ENCODE peak calls at places on chromosomes 7 and 10, in five cellular contexts. W, V, L, X and A are unnamed samples.

GRCh38 chr7:115340828-115341227 is 418.9 kb downstream of the MDFIC start:
- DNase-seq in W (no peak), V (no peak), L (peak), X (no peak), A (no peak)

GRCh38 chr7:126079581-126079980 is 1150.0 kb upstream of the POT1 start:
- DNase-seq in W (no peak), V (no peak), L (no peak), X (no peak), A (no peak)

GRCh38 chr10:95756061-95756751 is at the start of gene ENTPD1:
- DNase-seq in W (no peak), V (peak), L (no peak), X (peak), A (no peak)

GRCh38 chr7:78057571-78057970 is 259.0 kb downstream of the PHTF2 start:
- DNase-seq in W (no peak), V (no peak), L (no peak), X (no peak), A (no peak)

GRCh38 chr10:101071885-101072433 is 10.2 kb downstream of the KAZALD1 start:
- DNase-seq in W (no peak), V (no peak), L (no peak), X (no peak), A (no peak)

GRCh38 chr10:62655337-62655994 is 149.1 kb upstream of the ADO start:
- DNase-seq in W (no peak), V (no peak), L (no peak), X (no peak), A (no peak)

GRCh38 chr7:17369686-17370426 is 71.4 kb downstream of the AHR start:
- DNase-seq in W (no peak), V (no peak), L (no peak), X (no peak), A (no peak)

GRCh38 chr10:14052926-14053325 is 277.8 kb downstream of the FRMD4A start:
- DNase-seq in W (no peak), V (no peak), L (no peak), X (no peak), A (no peak)

GRCh38 chr10:79608505-79609375 is 2.0 kb upstream of the SFTPA1 start:
- DNase-seq in W (no peak), V (peak), L (no peak), X (peak), A (no peak)

GRCh38 chr7:76303829-76304505 is 1.5 kb downstream of the HSPB1 start:
- DNase-seq in W (no peak), V (no peak), L (no peak), X (no peak), A (no peak)

GRCh38 chr7:159136013-159136412 is 8.7 kb downstream of the VIPR2 start:
- DNase-seq in W (peak), V (no peak), L (no peak), X (no peak), A (no peak)

GRCh38 chr10:17366705-17367104 is 87.7 kb downstream of the ST8SIA6 start:
- DNase-seq in W (no peak), V (no peak), L (no peak), X (no peak), A (no peak)

GRCh38 chr7:14606101-14606500 is 296.4 kb downstream of the DGKB start:
- DNase-seq in W (no peak), V (peak), L (no peak), X (peak), A (no peak)

GRCh38 chr10:44965651-44966097 is 6.1 kb downstream of the RASSF4 start:
- DNase-seq in W (peak), V (peak), L (no peak), X (no peak), A (no peak)

GRCh38 chr7:29424295-29424983 is 139.2 kb upstream of the PRR15 start:
- DNase-seq in W (no peak), V (no peak), L (no peak), X (no peak), A (no peak)

GRCh38 chr10:6347391-6347951 is 144.7 kb downstream of the PFKFB3 start:
- DNase-seq in W (no peak), V (no peak), L (no peak), X (no peak), A (peak)

GRCh38 chr10:73478636-73479035 is 17.2 kb downstream of the PPP3CB start:
- DNase-seq in W (no peak), V (no peak), L (no peak), X (no peak), A (no peak)

GRCh38 chr7:92466682-92467081 is 11.1 kb downstream of the ERVW-1 start:
- DNase-seq in W (no peak), V (no peak), L (no peak), X (no peak), A (no peak)

GRCh38 chr7:55567495-55568070 is 4.7 kb downstream of the VOPP1 start:
- DNase-seq in W (no peak), V (no peak), L (no peak), X (no peak), A (no peak)

GRCh38 chr7:50262916-50263690 is 41.4 kb upstream of the IKZF1 start:
- DNase-seq in W (no peak), V (no peak), L (no peak), X (no peak), A (no peak)

GRCh38 chr7:78427209-78427608 is 628.6 kb downstream of the PHTF2 start:
- DNase-seq in W (no peak), V (no peak), L (no peak), X (no peak), A (no peak)

GRCh38 chr7:128859232-128860157 is 3.2 kb upstream of the ATP6V1F start:
- DNase-seq in W (no peak), V (no peak), L (no peak), X (no peak), A (no peak)

GRCh38 chr7:1693991-1694524 is 24.0 kb downstream of the ELFN1 start:
- DNase-seq in W (peak), V (peak), L (no peak), X (peak), A (peak)

GRCh38 chr10:25933653-25934608 is at the start of gene MYO3A:
- DNase-seq in W (peak), V (peak), L (no peak), X (peak), A (no peak)

GRCh38 chr7:124152859-124153692 is 120.2 kb upstream of the TMEM229A start:
- DNase-seq in W (no peak), V (peak), L (no peak), X (peak), A (no peak)

GRCh38 chr10:49008505-49009202 is 69.0 kb upstream of the LRRC18 start:
- DNase-seq in W (no peak), V (no peak), L (no peak), X (no peak), A (no peak)

GRCh38 chr7:129008645-129009414 is 46.1 kb downstream of the TNPO3 start:
- DNase-seq in W (no peak), V (no peak), L (no peak), X (no peak), A (no peak)

GRCh38 chr10:19816420-19817250 is at the start of gene PLXDC2:
- DNase-seq in W (peak), V (peak), L (no peak), X (peak), A (peak)

GRCh38 chr7:55177589-55178261 is 158.9 kb downstream of the EGFR start:
- DNase-seq in W (no peak), V (no peak), L (no peak), X (no peak), A (no peak)

GRCh38 chr10:22246680-22247391 is 29.0 kb upstream of the EBLN1 start:
- DNase-seq in W (no peak), V (no peak), L (peak), X (no peak), A (no peak)

GRCh38 chr7:74320645-74321178 is 31.5 kb downstream of the CLIP2 start:
- DNase-seq in W (no peak), V (no peak), L (no peak), X (no peak), A (no peak)

GRCh38 chr10:96235326-96236089 is 35.9 kb downstream of the BLNK start:
- DNase-seq in W (no peak), V (no peak), L (no peak), X (no peak), A (no peak)

GRCh38 chr7:113715981-113716870 is 202.6 kb downstream of the PPP1R3A start:
- DNase-seq in W (no peak), V (peak), L (no peak), X (no peak), A (no peak)

GRCh38 chr7:113710310-113711106 is 208.3 kb downstream of the PPP1R3A start:
- DNase-seq in W (no peak), V (peak), L (peak), X (peak), A (peak)

GRCh38 chr7:113717739-113718138 is 201.1 kb downstream of the PPP1R3A start:
- DNase-seq in W (no peak), V (no peak), L (no peak), X (no peak), A (no peak)

GRCh38 chr7:113715262-113715661 is 203.5 kb downstream of the PPP1R3A start:
- DNase-seq in W (no peak), V (no peak), L (no peak), X (no peak), A (no peak)
- H3K27ac ChIP-seq in W (no peak), V (no peak), L (no peak), X (no peak), A (no peak)

DNA sequence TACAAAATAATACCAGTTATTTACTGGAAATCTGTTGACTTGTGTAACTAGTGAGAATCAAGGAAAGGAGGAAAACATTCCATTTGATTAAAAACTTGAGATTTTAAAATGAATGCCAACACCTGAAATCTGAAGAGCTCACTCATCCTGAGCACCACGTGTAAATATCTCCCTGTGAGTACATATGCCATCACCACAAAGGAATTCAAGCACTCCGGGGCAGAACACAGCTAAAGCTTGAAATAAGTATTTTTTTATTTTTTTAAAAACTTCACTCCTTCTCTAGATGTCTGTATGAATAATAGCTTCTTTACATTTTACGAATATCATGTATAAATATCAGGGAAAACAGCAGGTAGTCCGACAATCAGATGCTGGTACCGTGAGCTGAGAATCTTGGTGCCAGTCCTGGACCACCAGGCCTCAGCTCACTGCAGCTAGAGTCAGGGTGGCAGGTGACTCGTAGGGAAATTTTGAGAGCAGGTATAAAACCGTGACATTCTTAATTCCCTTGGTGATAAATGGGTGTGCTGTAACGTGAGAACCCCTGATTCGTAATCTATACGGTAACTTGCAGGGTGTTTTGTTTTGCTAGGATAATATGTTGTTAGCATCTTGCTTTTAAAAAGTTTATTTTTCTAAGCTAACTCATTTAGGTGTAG is 12.7 kb downstream of the LMTK2 start:
- DNase-seq in W (no peak), V (no peak), L (no peak), X (no peak), A (no peak)
- H3K27ac ChIP-seq in W (no peak), V (peak), L (peak), X (no peak), A (no peak)

DNA sequence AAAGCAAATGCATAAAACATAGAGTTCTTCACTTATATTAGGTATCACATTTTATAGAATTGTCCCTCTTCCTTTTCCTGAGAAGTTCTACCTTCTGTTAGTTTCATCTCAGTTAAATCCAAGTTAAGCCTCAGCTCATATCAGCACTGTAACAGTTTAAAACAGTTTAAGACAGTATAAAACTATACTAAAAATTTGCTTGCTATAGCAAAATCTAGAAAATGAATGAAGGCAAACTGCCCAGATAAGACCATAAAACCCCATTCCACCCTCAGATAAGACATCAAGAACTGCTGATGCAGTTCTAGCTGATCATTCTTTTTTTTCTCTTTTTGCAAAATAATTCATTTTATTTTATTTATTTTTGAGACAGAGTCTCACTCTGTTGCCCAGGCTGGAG is 177.2 kb downstream of the RNF133 start:
- DNase-seq in W (no peak), V (no peak), L (no peak), X (no peak), A (no peak)
- H3K27ac ChIP-seq in W (no peak), V (no peak), L (no peak), X (peak), A (no peak)

GRCh38 chr10:57960406-57960805 is 307.3 kb downstream of the IPMK start:
- DNase-seq in W (no peak), V (no peak), L (no peak), X (no peak), A (no peak)
- H3K27ac ChIP-seq in W (no peak), V (no peak), L (no peak), X (no peak), A (no peak)

GRCh38 chr7:25792586-25792985 is 359.4 kb upstream of the NFE2L3 start:
- DNase-seq in W (no peak), V (no peak), L (no peak), X (no peak), A (no peak)

GRCh38 chr7:25790261-25790660 is 361.7 kb upstream of the NFE2L3 start:
- DNase-seq in W (no peak), V (no peak), L (no peak), X (no peak), A (no peak)

GRCh38 chr7:25786958-25787730 is 364.9 kb upstream of the NFE2L3 start:
- DNase-seq in W (no peak), V (no peak), L (no peak), X (no peak), A (no peak)

GRCh38 chr7:25789701-25790240 is 362.2 kb upstream of the NFE2L3 start:
- DNase-seq in W (no peak), V (no peak), L (no peak), X (peak), A (no peak)

GRCh38 chr7:25788961-25789620 is 362.9 kb upstream of the NFE2L3 start:
- DNase-seq in W (no peak), V (no peak), L (no peak), X (no peak), A (no peak)
- H3K27ac ChIP-seq in W (peak), V (no peak), L (no peak), X (no peak), A (no peak)

GRCh38 chr10:68829494-68829893 is 2.2 kb downstream of the STOX1 start:
- DNase-seq in W (no peak), V (no peak), L (no peak), X (no peak), A (no peak)
- H3K27ac ChIP-seq in W (no peak), V (no peak), L (no peak), X (no peak), A (peak)

GRCh38 chr10:24849051-24849450 is 103.4 kb downstream of the PRTFDC1 start:
- DNase-seq in W (no peak), V (no peak), L (no peak), X (no peak), A (peak)

GRCh38 chr10:24851595-24851994 is 100.8 kb downstream of the PRTFDC1 start:
- DNase-seq in W (no peak), V (no peak), L (no peak), X (no peak), A (no peak)

GRCh38 chr10:24850726-24851300 is 101.6 kb downstream of the PRTFDC1 start:
- DNase-seq in W (no peak), V (no peak), L (no peak), X (no peak), A (no peak)

GRCh38 chr10:24848169-24848688 is 104.2 kb downstream of the PRTFDC1 start:
- DNase-seq in W (no peak), V (no peak), L (no peak), X (no peak), A (no peak)

DNA sequence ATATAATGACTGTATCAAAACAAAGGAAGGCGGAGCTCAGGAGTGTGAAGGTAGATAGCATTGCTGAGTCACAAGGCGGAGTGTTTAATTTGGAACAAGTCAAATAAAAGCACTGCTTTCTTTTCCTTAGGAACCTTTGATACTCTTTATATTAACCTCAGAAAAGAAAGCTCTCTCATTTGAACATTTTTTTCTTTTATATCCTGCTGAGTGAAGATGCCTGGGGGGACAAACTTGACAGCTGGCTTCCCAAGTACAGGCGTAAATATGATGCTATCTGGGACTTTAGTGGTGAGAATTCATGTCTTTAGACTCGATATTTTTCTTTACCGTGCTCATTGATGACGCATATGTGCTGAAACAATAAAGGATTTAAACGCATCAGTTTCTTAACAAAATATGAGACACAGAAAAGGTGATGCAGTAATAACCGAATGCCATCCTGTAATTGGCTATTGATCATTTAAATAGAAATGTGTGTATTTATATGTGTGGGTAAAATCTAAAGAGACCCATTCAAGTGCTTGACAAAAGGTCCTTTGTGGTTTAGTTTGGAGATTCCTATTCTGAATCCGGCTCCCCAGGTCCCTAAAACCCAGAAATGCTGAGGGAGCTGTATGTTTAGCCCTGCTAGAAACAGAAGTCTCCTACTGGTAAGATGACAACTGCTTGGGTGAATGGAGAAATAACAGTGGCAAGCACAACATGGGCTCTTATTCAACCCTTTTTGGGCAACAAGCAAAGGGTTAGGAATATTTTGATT is 102.7 kb downstream of the PRTFDC1 start:
- DNase-seq in W (no peak), V (no peak), L (no peak), X (peak), A (no peak)
- H3K27ac ChIP-seq in W (no peak), V (no peak), L (no peak), X (no peak), A (peak)